ENCODE peak calls at places on chromosomes 16 and 17, in nine cellular contexts. S is hepatocyte, G is fibroblast of lung, E is right cardiac atrium, Y is Peyer's patch, B is heart left ventricle, U is Caco-2, C is small intestine, M is cardiac muscle cell. A is an unnamed sample.

GRCh38 chr16:11049396-11050059 is 105.2 kb downstream of the CLEC16A start:
- DNase-seq in B (no peak), M (no peak), U (peak; percentile 58), E (no peak), G (no peak), S (no peak), C (peak; percentile 26), Y (no peak), A (no peak)

GRCh38 chr16:12559714-12560113 is 244.0 kb downstream of the CPPED1 start:
- DNase-seq in G (peak; percentile 7), C (no peak), M (no peak), S (no peak), B (no peak), Y (no peak), U (no peak), E (no peak), A (no peak)

GRCh38 chr16:13110124-13110796 is 208.9 kb downstream of the SHISA9 start:
- DNase-seq in E (no peak), Y (no peak), B (no peak), M (no peak), C (no peak), G (peak; percentile 60), U (peak; percentile 83), S (peak; percentile 70), A (no peak)

GRCh38 chr16:1964506-1965471 is at the start of gene RPS2:
- DNase-seq in B (peak; percentile 99), M (peak; percentile 100), C (peak; percentile 99), G (peak; percentile 97), U (peak; percentile 98), E (peak; percentile 99), S (peak; percentile 100), Y (peak; percentile 100), A (peak; percentile 100)

GRCh38 chr16:27625050-27625697 is 75.2 kb downstream of the KATNIP start:
- DNase-seq in B (peak; percentile 37), U (no peak), C (peak; percentile 79), S (peak; percentile 48), G (peak; percentile 52), M (no peak), Y (peak; percentile 74), E (peak; percentile 25), A (no peak)

GRCh38 chr16:12545792-12546342 is 257.8 kb downstream of the CPPED1 start:
- DNase-seq in B (no peak), M (no peak), Y (no peak), E (no peak), S (no peak), U (no peak), C (no peak), G (no peak), A (no peak)

GRCh38 chr17:53949473-53950090 is 126.9 kb downstream of the KIF2B start:
- DNase-seq in M (no peak), U (no peak), G (no peak), S (no peak), E (no peak), Y (no peak), B (no peak), C (no peak), A (no peak)

GRCh38 chr17:53227514-53227913 is 595.2 kb upstream of the KIF2B start:
- DNase-seq in C (peak; percentile 10), S (peak; percentile 6), E (no peak), Y (no peak), M (no peak), B (no peak), G (no peak), U (no peak), A (no peak)

GRCh38 chr17:75755990-75756389 is 9.0 kb downstream of the GALK1 start:
- DNase-seq in C (no peak), Y (no peak), G (no peak), M (no peak), B (no peak), U (no peak), E (no peak), S (no peak), A (no peak)

GRCh38 chr17:75756451-75757085 is 8.4 kb downstream of the GALK1 start:
- DNase-seq in U (no peak), E (no peak), G (no peak), C (no peak), M (no peak), Y (peak; percentile 46), S (no peak), B (no peak), A (no peak)

GRCh38 chr17:75757086-75757681 is 7.8 kb downstream of the GALK1 start:
- DNase-seq in B (no peak), M (no peak), C (no peak), E (no peak), G (no peak), Y (peak; percentile 49), U (no peak), S (no peak), A (no peak)

GRCh38 chr17:75759457-75759856 is 5.5 kb downstream of the GALK1 start:
- DNase-seq in M (no peak), E (no peak), U (no peak), C (no peak), Y (no peak), S (peak; percentile 35), G (no peak), B (no peak), A (no peak)

DNA sequence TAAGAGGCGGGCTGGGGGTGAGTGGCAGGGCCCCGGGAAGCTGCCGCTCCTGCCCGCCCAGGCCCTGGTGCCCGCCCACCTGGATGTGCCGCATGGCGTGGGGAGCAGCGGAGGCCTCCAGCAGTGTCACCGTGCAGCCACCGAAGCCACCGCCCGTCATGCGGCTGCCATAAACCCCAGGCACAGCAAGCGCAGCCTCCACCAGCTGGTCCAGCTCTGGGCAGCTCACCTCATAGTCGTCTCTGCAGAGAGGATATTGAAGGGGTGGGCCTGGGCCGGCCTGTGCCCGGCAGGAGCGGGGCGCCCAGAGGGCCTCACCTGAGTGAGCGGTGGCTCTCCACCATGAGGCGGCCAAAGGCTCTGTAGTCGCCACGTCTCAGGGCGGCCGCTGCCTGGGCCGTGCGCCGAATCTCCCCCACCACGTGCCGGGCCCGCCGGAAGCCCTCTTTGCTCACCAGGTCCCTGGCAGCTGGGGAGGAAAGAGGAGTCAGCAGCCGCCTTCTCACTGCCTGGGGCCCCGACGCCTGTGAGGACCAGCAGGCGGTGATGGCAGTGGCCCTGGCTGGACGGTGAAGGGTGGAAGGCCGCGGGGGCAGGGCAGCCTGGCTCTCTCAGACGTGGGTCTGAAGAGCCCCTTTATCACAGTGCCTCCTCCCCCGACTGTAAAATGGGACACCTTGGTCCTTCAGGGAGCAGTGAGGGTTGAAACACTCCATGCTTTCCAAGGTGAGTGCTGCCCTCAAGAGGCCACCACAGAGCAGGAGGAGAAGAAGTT is 6.7 kb downstream of the GALK1 start:
- DNase-seq in M (no peak), S (no peak), C (peak; percentile 27), E (no peak), G (no peak), Y (no peak), B (no peak), U (no peak), A (no peak)
- H3K4me1 ChIP-seq in M (no peaks in the 10 kb centered on the region), S (peaks cover 14% of the 10 kb centered on the region), C (no peaks in the 10 kb centered on the region), E (peaks cover 1% of the 10 kb centered on the region), G (no peaks in the 10 kb centered on the region), Y (peaks cover 22% of the 10 kb centered on the region), B (peaks cover 11% of the 10 kb centered on the region), U (peaks cover 20% of the 10 kb centered on the region), A (peaks cover 9% of the 10 kb centered on the region)

GRCh38 chr17:42423766-42424165 is 710 bp upstream of the CAVIN1 start:
- DNase-seq in E (no peak), S (no peak), C (no peak), U (no peak), M (no peak), B (no peak), Y (no peak), G (no peak), A (no peak)

GRCh38 chr17:42422412-42422957 is 571 bp downstream of the CAVIN1 start:
- DNase-seq in U (no peak), C (peak; percentile 56), G (peak; percentile 46), E (peak; percentile 47), S (peak; percentile 66), M (peak; percentile 48), B (peak; percentile 59), Y (peak; percentile 66), A (peak; percentile 78)

GRCh38 chr17:42424991-42425610 is 2.0 kb upstream of the CAVIN1 start:
- DNase-seq in Y (no peak), B (no peak), M (no peak), S (no peak), U (no peak), E (peak; percentile 21), G (peak; percentile 35), C (no peak), A (no peak)

GRCh38 chr17:42422958-42423712 is at the start of gene CAVIN1:
- DNase-seq in M (peak; percentile 94), Y (peak; percentile 88), B (peak; percentile 100), E (peak; percentile 99), C (peak; percentile 74), U (peak; percentile 98), G (peak; percentile 98), S (peak; percentile 94), A (peak; percentile 98)

GRCh38 chr17:42421479-42422332 is 1.4 kb downstream of the CAVIN1 start:
- DNase-seq in M (peak; percentile 36), C (no peak), E (peak; percentile 60), B (peak; percentile 71), G (peak; percentile 86), S (peak; percentile 68), Y (no peak), U (no peak), A (peak; percentile 75)
- H3K4me1 ChIP-seq in M (peaks cover 25% of the 10 kb centered on the region), C (no peaks in the 10 kb centered on the region), E (peaks cover 13% of the 10 kb centered on the region), B (peaks cover 53% of the 10 kb centered on the region), G (peaks cover 7% of the 10 kb centered on the region), S (peaks cover 16% of the 10 kb centered on the region), Y (peaks cover 36% of the 10 kb centered on the region), U (peaks cover 13% of the 10 kb centered on the region), A (peaks cover 16% of the 10 kb centered on the region)

GRCh38 chr17:75703191-75703590 is 18.1 kb upstream of the ITGB4 start:
- DNase-seq in C (no peak), B (no peak), G (no peak), S (no peak), U (no peak), E (no peak), Y (no peak), M (no peak), A (no peak)

GRCh38 chr17:75698659-75699058 is 22.6 kb upstream of the ITGB4 start:
- DNase-seq in S (peak; percentile 10), E (no peak), B (no peak), G (no peak), Y (no peak), M (no peak), U (no peak), C (peak; percentile 66), A (no peak)

GRCh38 chr17:75703591-75703990 is 17.7 kb upstream of the ITGB4 start:
- DNase-seq in G (no peak), E (peak; percentile 18), B (no peak), U (no peak), M (no peak), C (no peak), Y (no peak), S (no peak), A (no peak)

GRCh38 chr17:75697651-75698291 is 23.5 kb upstream of the ITGB4 start:
- DNase-seq in S (peak; percentile 26), G (no peak), B (no peak), U (no peak), C (peak; percentile 73), M (no peak), Y (peak; percentile 71), E (no peak), A (no peak)

GRCh38 chr17:75701288-75701687 is 20.0 kb upstream of the ITGB4 start:
- DNase-seq in B (no peak), E (no peak), S (peak; percentile 2), Y (no peak), M (no peak), U (no peak), C (no peak), G (no peak), A (no peak)
- H3K4me1 ChIP-seq in B (peaks cover 63% of the 10 kb centered on the region), E (peaks cover 27% of the 10 kb centered on the region), S (peaks cover 30% of the 10 kb centered on the region), Y (peaks cover 42% of the 10 kb centered on the region), M (peaks cover 5% of the 10 kb centered on the region), U (peaks cover 35% of the 10 kb centered on the region), C (peaks cover 8% of the 10 kb centered on the region), G (peaks cover 9% of the 10 kb centered on the region), A (peaks cover 29% of the 10 kb centered on the region)

DNA sequence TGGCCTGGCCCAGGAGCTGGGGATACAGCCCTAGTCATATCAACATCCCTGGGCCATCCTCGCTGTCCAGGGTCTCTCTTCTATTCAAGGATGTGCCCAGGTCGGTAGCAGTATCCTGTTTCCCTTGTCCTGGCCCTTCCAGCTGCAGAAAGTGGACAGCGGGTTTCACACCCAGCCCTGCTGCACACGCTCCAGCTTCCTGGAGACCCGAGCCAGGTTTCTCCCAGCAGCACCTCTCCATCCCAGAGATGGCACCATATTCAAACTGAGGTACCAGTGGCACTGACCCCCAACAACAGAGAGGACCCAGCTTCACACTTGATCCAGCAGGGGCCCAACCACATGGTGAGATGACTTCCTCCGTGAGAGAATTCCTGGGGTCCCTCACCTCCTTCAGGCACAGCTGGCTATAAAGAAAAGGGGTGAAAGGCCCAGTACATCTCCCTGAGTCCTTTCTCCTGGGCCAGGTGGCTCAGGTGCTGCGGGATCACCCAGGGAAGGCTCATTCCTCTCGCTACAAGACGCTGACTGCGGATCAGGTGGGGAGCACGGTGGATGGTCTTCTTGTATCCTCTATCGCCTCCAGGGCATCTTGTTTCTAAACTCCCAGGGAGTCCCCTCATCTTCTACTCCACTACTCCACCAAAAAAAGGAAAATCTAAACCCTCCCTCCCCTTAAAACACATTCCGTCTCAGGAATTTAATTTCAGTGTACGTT is 1.4 kb downstream of the CUEDC1 start:
- DNase-seq in U (no peak), C (no peak), B (no peak), S (no peak), E (no peak), Y (no peak), G (no peak), M (no peak), A (peak; percentile 57)
- H3K4me1 ChIP-seq in U (peaks cover 58% of the 10 kb centered on the region), C (peaks cover 6% of the 10 kb centered on the region), B (peaks cover 67% of the 10 kb centered on the region), S (peaks cover 46% of the 10 kb centered on the region), E (peaks cover 30% of the 10 kb centered on the region), Y (peaks cover 73% of the 10 kb centered on the region), G (peaks cover 32% of the 10 kb centered on the region), M (peaks cover 10% of the 10 kb centered on the region), A (peaks cover 39% of the 10 kb centered on the region)